ENCODE peak calls at places on chromosomes 12 and 14, in ten cellular contexts. V, L, Y, W, P, E, M, T, K and S are unnamed samples.

GRCh38 chr12:26880625-26881024 is 47.6 kb upstream of the ITPR2 start:
- DNase-seq in V (no peak), L (no peak), Y (no peak), W (no peak), P (no peak), E (no peak), M (no peak), T (no peak), K (no peak), S (no peak)

GRCh38 chr12:127270193-127270592 is 996.8 kb upstream of the TMEM132C start:
- DNase-seq in V (no peak), L (no peak), Y (no peak), W (no peak), P (no peak), E (peak), M (peak), T (no peak), K (no peak), S (peak)

GRCh38 chr12:93946542-93947150 is 201.7 kb upstream of the PLXNC1 start:
- DNase-seq in V (no peak), L (no peak), Y (no peak), W (no peak), P (no peak), E (peak), M (peak), T (no peak), K (no peak), S (no peak)

GRCh38 chr12:131097247-131098177 is 143.8 kb downstream of the ADGRD1 start:
- DNase-seq in V (no peak), L (peak), Y (peak), W (no peak), P (no peak), E (no peak), M (no peak), T (no peak), K (no peak), S (no peak)

GRCh38 chr14:105086833-105087307 is 21.6 kb upstream of the GPR132 start:
- DNase-seq in V (peak), L (peak), Y (peak), W (no peak), P (peak), E (peak), M (peak), T (peak), K (peak), S (peak)

GRCh38 chr12:103208006-103208405 is 250.5 kb downstream of the ASCL1 start:
- DNase-seq in V (peak), L (no peak), Y (no peak), W (no peak), P (no peak), E (no peak), M (no peak), T (no peak), K (no peak), S (no peak)

GRCh38 chr12:101773560-101774206 is 34.4 kb upstream of the SYCP3 start:
- DNase-seq in V (peak), L (peak), Y (peak), W (peak), P (peak), E (peak), M (peak), T (peak), K (peak), S (peak)

GRCh38 chr12:6534914-6535696 is 788 bp downstream of the GAPDH start:
- DNase-seq in V (peak), L (peak), Y (peak), W (no peak), P (peak), E (peak), M (peak), T (peak), K (peak), S (no peak)

GRCh38 chr12:65612440-65612839 is 211.8 kb upstream of the HMGA2 start:
- DNase-seq in V (no peak), L (no peak), Y (no peak), W (no peak), P (no peak), E (peak), M (no peak), T (no peak), K (no peak), S (peak)

GRCh38 chr14:91371990-91372375 is 45.6 kb downstream of the CCDC88C start:
- DNase-seq in V (no peak), L (no peak), Y (peak), W (no peak), P (no peak), E (no peak), M (no peak), T (no peak), K (no peak), S (no peak)

GRCh38 chr14:91318911-91319310 is 74.4 kb upstream of the GPR68 start:
- DNase-seq in V (no peak), L (no peak), Y (no peak), W (no peak), P (no peak), E (no peak), M (no peak), T (no peak), K (no peak), S (no peak)

GRCh38 chr12:103905730-103906349 is 24.4 kb upstream of the HSP90B1 start:
- DNase-seq in V (no peak), L (no peak), Y (no peak), W (no peak), P (no peak), E (no peak), M (no peak), T (no peak), K (no peak), S (no peak)

GRCh38 chr12:29725587-29726320 is 58.0 kb downstream of the TMTC1 start:
- DNase-seq in V (no peak), L (peak), Y (peak), W (no peak), P (no peak), E (peak), M (peak), T (no peak), K (no peak), S (peak)

GRCh38 chr12:64746663-64747062 is 12.5 kb downstream of the GNS start:
- DNase-seq in V (no peak), L (no peak), Y (no peak), W (no peak), P (no peak), E (peak), M (peak), T (no peak), K (no peak), S (no peak)

GRCh38 chr12:95203477-95203843 is 13.8 kb downstream of the FGD6 start:
- DNase-seq in V (no peak), L (no peak), Y (no peak), W (no peak), P (no peak), E (no peak), M (no peak), T (no peak), K (no peak), S (no peak)

GRCh38 chr14:21236948-21237797 is 32.1 kb downstream of the HNRNPC start:
- DNase-seq in V (no peak), L (no peak), Y (no peak), W (no peak), P (no peak), E (no peak), M (no peak), T (no peak), K (no peak), S (no peak)

GRCh38 chr14:22494486-22495135 is 94.4 kb downstream of the DAD1 start:
- DNase-seq in V (no peak), L (no peak), Y (no peak), W (no peak), P (peak), E (no peak), M (no peak), T (no peak), K (no peak), S (no peak)

GRCh38 chr14:61388173-61388975 is 67.0 kb downstream of the PRKCH start:
- DNase-seq in V (no peak), L (no peak), Y (no peak), W (no peak), P (no peak), E (peak), M (no peak), T (no peak), K (no peak), S (no peak)

GRCh38 chr12:17528394-17528793 is 561.6 kb downstream of the RERGL start:
- DNase-seq in V (peak), L (no peak), Y (no peak), W (no peak), P (peak), E (no peak), M (no peak), T (no peak), K (no peak), S (no peak)

GRCh38 chr14:105047283-105048016 is 17.8 kb downstream of the GPR132 start:
- DNase-seq in V (no peak), L (no peak), Y (peak), W (no peak), P (no peak), E (no peak), M (no peak), T (no peak), K (no peak), S (no peak)

GRCh38 chr12:52945389-52946232 is 3.3 kb upstream of the KRT18 start:
- DNase-seq in V (peak), L (no peak), Y (no peak), W (peak), P (peak), E (peak), M (peak), T (peak), K (peak), S (peak)

GRCh38 chr12:89593233-89593632 is 67.4 kb upstream of the POC1B start:
- DNase-seq in V (no peak), L (no peak), Y (no peak), W (no peak), P (no peak), E (no peak), M (no peak), T (no peak), K (no peak), S (no peak)

GRCh38 chr12:12439636-12440035 is 82.8 kb downstream of the BORCS5 start:
- DNase-seq in V (no peak), L (no peak), Y (no peak), W (no peak), P (no peak), E (peak), M (peak), T (no peak), K (no peak), S (peak)

GRCh38 chr14:74585406-74586335 is 26.4 kb downstream of the LTBP2 start:
- DNase-seq in V (no peak), L (no peak), Y (peak), W (no peak), P (no peak), E (no peak), M (no peak), T (no peak), K (no peak), S (no peak)

GRCh38 chr12:13390381-13390856 is 193.9 kb downstream of the EMP1 start:
- DNase-seq in V (no peak), L (peak), Y (peak), W (no peak), P (no peak), E (peak), M (peak), T (peak), K (peak), S (peak)

GRCh38 chr12:57384512-57384911 is 46.3 kb downstream of the R3HDM2 start:
- DNase-seq in V (no peak), L (no peak), Y (no peak), W (no peak), P (no peak), E (no peak), M (no peak), T (no peak), K (no peak), S (no peak)

GRCh38 chr14:68032154-68032553 is 212.6 kb downstream of the RAD51B start:
- DNase-seq in V (no peak), L (no peak), Y (no peak), W (no peak), P (no peak), E (no peak), M (no peak), T (no peak), K (no peak), S (no peak)

GRCh38 chr12:103169-103981 is 36.8 kb downstream of the IQSEC3 start:
- DNase-seq in V (peak), L (no peak), Y (no peak), W (no peak), P (peak), E (no peak), M (no peak), T (no peak), K (no peak), S (no peak)

GRCh38 chr12:132502149-132502881 is 12.4 kb downstream of the FBRSL1 start:
- DNase-seq in V (peak), L (no peak), Y (no peak), W (no peak), P (peak), E (no peak), M (no peak), T (peak), K (peak), S (no peak)

GRCh38 chr14:105943973-105944602 is 417.7 kb downstream of the TMEM121 start:
- DNase-seq in V (no peak), L (no peak), Y (no peak), W (no peak), P (no peak), E (no peak), M (no peak), T (no peak), K (no peak), S (no peak)

GRCh38 chr14:98964171-98964570 is 307.8 kb downstream of the BCL11B start:
- DNase-seq in V (no peak), L (no peak), Y (no peak), W (no peak), P (no peak), E (no peak), M (no peak), T (no peak), K (no peak), S (no peak)

GRCh38 chr12:65615091-65615490 is 209.2 kb upstream of the HMGA2 start:
- DNase-seq in V (no peak), L (no peak), Y (no peak), W (peak), P (no peak), E (peak), M (peak), T (no peak), K (no peak), S (peak)

GRCh38 chr12:95607642-95608041 is 56.4 kb upstream of the USP44 start:
- DNase-seq in V (no peak), L (no peak), Y (no peak), W (no peak), P (no peak), E (no peak), M (no peak), T (peak), K (no peak), S (no peak)

GRCh38 chr12:107670999-107671643 is 14.5 kb upstream of the PWP1 start:
- DNase-seq in V (peak), L (no peak), Y (no peak), W (no peak), P (peak), E (no peak), M (peak), T (no peak), K (peak), S (no peak)

DNA sequence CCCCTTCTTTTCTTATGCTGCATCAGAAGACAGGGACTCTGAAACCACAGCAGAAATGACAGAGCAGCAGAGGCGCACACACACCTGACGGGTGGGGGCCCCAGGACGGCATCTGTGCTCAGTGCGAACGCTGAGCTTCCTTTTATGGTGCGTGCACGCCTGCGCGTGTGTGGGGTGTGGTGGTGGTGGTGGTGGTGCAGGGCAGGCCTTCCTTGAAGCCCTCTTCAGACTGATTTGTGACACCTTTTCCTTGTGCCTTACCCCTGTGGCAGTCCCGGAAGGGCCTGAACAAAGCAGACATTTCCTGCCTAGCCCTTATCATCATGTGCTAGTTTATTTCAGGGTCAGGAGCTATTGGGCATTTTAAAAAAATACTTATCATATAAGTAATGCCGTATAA is 75.7 kb downstream of the TSPAN9 start:
- DNase-seq in V (no peak), L (peak), Y (peak), W (no peak), P (no peak), E (no peak), M (no peak), T (no peak), K (no peak), S (no peak)
- H3K27ac ChIP-seq in V (no peak), L (peak), Y (no peak), W (no peak), P (peak), E (no peak), M (no peak), T (no peak), K (no peak), S (no peak)

GRCh38 chr12:50265770-50266524 is 17.4 kb downstream of the LIMA1 start:
- DNase-seq in V (no peak), L (no peak), Y (no peak), W (no peak), P (no peak), E (no peak), M (no peak), T (no peak), K (no peak), S (no peak)
- TF ChIP-seq CTCF in V (no peak), L (no peak), Y (no peak), W (no peak), P (no peak), E (no peak), M (no peak), T (no peak), K (no peak), S (no peak)

GRCh38 chr12:78419513-78419912 is 445.1 kb upstream of the SYT1 start:
- DNase-seq in V (no peak), L (no peak), Y (no peak), W (no peak), P (no peak), E (no peak), M (peak), T (no peak), K (no peak), S (no peak)
- H3K27ac ChIP-seq in V (no peak), L (no peak), Y (no peak), W (no peak), P (no peak), E (no peak), M (no peak), T (no peak), K (no peak), S (no peak)

GRCh38 chr12:121333747-121334146 is 18.5 kb downstream of the ANAPC5 start:
- DNase-seq in V (no peak), L (no peak), Y (no peak), W (no peak), P (no peak), E (no peak), M (no peak), T (no peak), K (no peak), S (no peak)

GRCh38 chr12:121337416-121337815 is 14.8 kb downstream of the ANAPC5 start:
- DNase-seq in V (no peak), L (no peak), Y (no peak), W (no peak), P (no peak), E (no peak), M (no peak), T (no peak), K (no peak), S (no peak)

GRCh38 chr12:121330692-121331091 is 21.5 kb downstream of the ANAPC5 start:
- DNase-seq in V (no peak), L (no peak), Y (no peak), W (no peak), P (no peak), E (no peak), M (no peak), T (no peak), K (no peak), S (no peak)

GRCh38 chr12:121331268-121331667 is 20.9 kb downstream of the ANAPC5 start:
- DNase-seq in V (no peak), L (no peak), Y (no peak), W (no peak), P (no peak), E (no peak), M (no peak), T (no peak), K (no peak), S (no peak)

GRCh38 chr12:121334513-121335343 is 17.5 kb downstream of the ANAPC5 start:
- DNase-seq in V (peak), L (no peak), Y (no peak), W (peak), P (peak), E (peak), M (peak), T (no peak), K (peak), S (peak)
- TF ChIP-seq CTCF in V (peak), L (peak), Y (peak), W (peak), P (peak), E (peak), M (peak), T (peak), K (peak), S (peak)

DNA sequence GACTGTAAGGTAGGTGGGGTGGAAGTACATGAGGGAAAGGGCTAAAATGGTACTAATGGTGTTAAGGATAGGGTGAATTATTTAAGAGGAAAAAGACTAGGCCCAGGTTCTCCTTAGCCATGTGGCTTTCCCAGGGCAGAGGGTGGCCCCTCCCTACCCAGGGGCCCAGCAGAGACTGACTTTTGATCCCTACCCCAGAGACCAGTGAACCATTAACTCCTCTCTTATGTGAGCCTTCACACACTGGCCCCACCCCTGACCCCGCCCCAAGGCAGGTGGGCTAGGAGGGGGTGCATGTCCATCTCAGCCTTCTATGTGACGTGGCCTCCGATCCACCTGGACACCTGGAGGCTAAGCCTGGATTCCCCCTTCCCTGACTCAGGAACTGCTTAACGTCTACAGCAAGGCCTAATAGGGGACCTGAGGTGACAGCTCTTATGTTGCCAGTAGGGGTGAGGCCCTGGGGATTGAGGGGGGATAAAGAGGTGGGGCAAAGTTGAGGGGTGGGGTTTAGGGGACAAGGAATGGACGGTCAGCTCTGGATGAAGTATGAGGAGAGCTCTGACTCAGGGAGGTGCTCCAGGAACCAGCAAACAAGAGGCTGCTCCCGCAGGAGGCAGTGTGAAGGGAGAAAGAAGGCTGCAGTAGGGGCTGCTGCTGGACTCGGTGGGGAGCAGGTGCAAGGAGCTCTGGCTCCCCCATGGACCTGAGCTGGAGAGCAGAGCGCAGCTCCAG is 765 bp downstream of the SLC39A5 start:
- DNase-seq in V (peak), L (no peak), Y (no peak), W (no peak), P (peak), E (no peak), M (no peak), T (peak), K (peak), S (no peak)
- H3K27ac ChIP-seq in V (no peak), L (no peak), Y (no peak), W (no peak), P (no peak), E (no peak), M (no peak), T (peak), K (peak), S (no peak)